ENCODE peak calls at places on chromosomes 16 and 17, in five cellular contexts. Q, V, H, I and T are unnamed samples.

GRCh38 chr17:82064433-82065192 is 991 bp downstream of the DUS1L start:
- DNase-seq in Q (no peak), H (no peak), V (peak; percentile 50), I (no peak), T (peak; percentile 24)

GRCh38 chr17:36592316-36592710 is 634 bp downstream of the DHRS11 start:
- DNase-seq in H (peak; percentile 28), I (peak; percentile 87), Q (no peak), V (no peak), T (peak; percentile 78)

GRCh38 chr16:22813946-22814325 is at the start of gene HS3ST2:
- DNase-seq in V (no peak), Q (no peak), H (peak; percentile 9), I (peak; percentile 91), T (peak; percentile 90)

GRCh38 chr16:11423315-11424117 is 78.3 kb downstream of the RMI2 start:
- DNase-seq in I (peak; percentile 48), Q (no peak), H (no peak), V (no peak), T (no peak)

GRCh38 chr17:35849469-35850348 is 19.0 kb downstream of the HEATR9 start:
- DNase-seq in V (peak; percentile 22), Q (peak; percentile 32), H (peak; percentile 63), I (peak; percentile 73), T (peak; percentile 89)

GRCh38 chr16:48451323-48451722 is 66.1 kb upstream of the SIAH1 start:
- DNase-seq in V (no peak), Q (no peak), I (no peak), H (no peak), T (no peak)

GRCh38 chr17:68295086-68295485 is 3.8 kb downstream of the ARSG start:
- DNase-seq in Q (no peak), I (no peak), V (no peak), H (no peak), T (no peak)

GRCh38 chr17:1590031-1590746 is 27.6 kb upstream of the PITPNA start:
- DNase-seq in H (peak; percentile 92), I (peak; percentile 65), Q (peak; percentile 53), V (no peak), T (no peak)

GRCh38 chr17:81329279-81329926 is 34.3 kb upstream of the SLC38A10 start:
- DNase-seq in H (peak; percentile 92), V (peak; percentile 60), I (peak; percentile 92), Q (peak; percentile 60), T (peak; percentile 68)

GRCh38 chr16:27700596-27700995 is 150.7 kb downstream of the KATNIP start:
- DNase-seq in V (no peak), Q (no peak), I (no peak), H (no peak), T (no peak)

GRCh38 chr16:28087675-28088285 is 24.3 kb upstream of the GSG1L start:
- DNase-seq in I (peak; percentile 67), Q (no peak), H (no peak), V (no peak), T (peak; percentile 50)

GRCh38 chr17:74569001-74569391 is 1.7 kb upstream of the CD300H start:
- DNase-seq in V (no peak), H (no peak), Q (no peak), I (no peak), T (no peak)

GRCh38 chr17:62925267-62925836 is 40.7 kb upstream of the TANC2 start:
- DNase-seq in Q (no peak), I (no peak), V (no peak), H (peak; percentile 49), T (no peak)

GRCh38 chr17:50832267-50833227 is 2.8 kb upstream of the WFIKKN2 start:
- DNase-seq in V (no peak), Q (no peak), H (no peak), I (peak; percentile 45), T (no peak)

GRCh38 chr17:13520899-13521572 is 80.7 kb downstream of the HS3ST3A1 start:
- DNase-seq in I (no peak), V (no peak), H (peak; percentile 96), Q (peak; percentile 73), T (no peak)

GRCh38 chr16:9134739-9135138 is 43.3 kb downstream of the HAPSTR1 start:
- DNase-seq in Q (no peak), V (peak; percentile 37), H (peak; percentile 56), I (peak; percentile 81), T (peak; percentile 87)

GRCh38 chr16:15498427-15499175 is 64.2 kb downstream of the BMERB1 start:
- DNase-seq in V (no peak), I (peak; percentile 45), H (peak; percentile 28), Q (no peak), T (peak; percentile 41)

GRCh38 chr16:4511441-4512082 is 27.0 kb downstream of the CDIP1 start:
- DNase-seq in V (peak; percentile 44), Q (no peak), I (peak; percentile 94), H (peak; percentile 17), T (peak; percentile 89)

GRCh38 chr17:2697611-2698162 is 13.9 kb downstream of the CLUH start:
- DNase-seq in I (peak; percentile 73), H (no peak), Q (no peak), V (no peak), T (no peak)

GRCh38 chr17:37791434-37791833 is 46.6 kb upstream of the HNF1B start:
- DNase-seq in H (peak; percentile 47), Q (no peak), I (peak; percentile 61), V (no peak), T (peak; percentile 59)